ENCODE peak calls at places on chromosomes 12 and 14, in seven cellular contexts. D, J, U, I, O, A and Z are unnamed samples.

GRCh38 chr12:53057816-53058500 is 8.1 kb downstream of the TNS2 start:
- DNase-seq in J (no peak), O (no peak), D (no peak), U (no peak), A (no peak), I (no peak), Z (no peak)

GRCh38 chr12:8697476-8698131 is at the start of gene RIMKLB:
- DNase-seq in U (peak), A (peak), J (peak), I (peak), O (peak), D (peak), Z (peak)

GRCh38 chr12:76457818-76458217 is 101.8 kb downstream of the OSBPL8 start:
- DNase-seq in O (no peak), J (no peak), I (no peak), D (no peak), U (no peak), A (no peak), Z (no peak)

GRCh38 chr12:101793401-101793800 is 37.4 kb downstream of the GNPTAB start:
- DNase-seq in D (no peak), U (peak), J (no peak), A (peak), O (peak), I (no peak), Z (no peak)

GRCh38 chr12:76422154-76422877 is 74.1 kb upstream of the BBS10 start:
- DNase-seq in J (no peak), D (no peak), I (no peak), A (peak), O (peak), U (no peak), Z (no peak)

GRCh38 chr12:59191372-59191771 is 271.1 kb upstream of the LRIG3 start:
- DNase-seq in A (no peak), O (no peak), I (no peak), J (no peak), D (no peak), U (no peak), Z (no peak)

GRCh38 chr12:78387721-78388120 is 476.9 kb upstream of the SYT1 start:
- DNase-seq in O (no peak), U (no peak), J (no peak), A (no peak), I (no peak), D (no peak), Z (no peak)

GRCh38 chr14:70821916-70822705 is 12.8 kb upstream of the MAP3K9 start:
- DNase-seq in I (no peak), A (peak), U (peak), O (peak), J (peak), D (peak), Z (no peak)

GRCh38 chr12:18457362-18457761 is 196.0 kb downstream of the PIK3C2G start:
- DNase-seq in U (no peak), D (no peak), I (no peak), J (no peak), O (no peak), A (no peak), Z (no peak)

GRCh38 chr14:72690324-72690723 is 203.6 kb downstream of the DPF3 start:
- DNase-seq in D (no peak), O (no peak), U (no peak), I (no peak), J (no peak), A (no peak), Z (no peak)

GRCh38 chr12:3040663-3041544 is 36.3 kb upstream of the TSPAN9 start:
- DNase-seq in I (no peak), O (no peak), U (no peak), D (no peak), J (no peak), A (no peak), Z (no peak)

GRCh38 chr12:6229224-6229748 is 29.1 kb downstream of the CD9 start:
- DNase-seq in A (no peak), D (no peak), O (no peak), U (no peak), J (peak), I (peak), Z (no peak)

GRCh38 chr12:123150273-123150803 is 552 bp downstream of the PITPNM2 start:
- DNase-seq in A (no peak), D (no peak), J (peak), U (no peak), I (no peak), O (no peak), Z (no peak)

GRCh38 chr12:113174461-113175384 is 10.6 kb downstream of the DDX54 start:
- DNase-seq in U (peak), D (peak), O (peak), A (peak), I (peak), J (peak), Z (no peak)

GRCh38 chr12:94329366-94329765 is 130.3 kb downstream of the CEP83 start:
- DNase-seq in D (no peak), O (no peak), A (no peak), J (no peak), U (no peak), I (no peak), Z (no peak)
- TF ChIP-seq CTCF in D (no peak), O (no peak), A (no peak), J (no peak), U (peak), I (no peak), Z (no peak)

GRCh38 chr14:51202914-51203665 is 37.0 kb upstream of the TMX1 start:
- DNase-seq in D (no peak), O (no peak), U (peak), A (no peak), I (no peak), J (no peak), Z (no peak)
- TF ChIP-seq CTCF in D (no peak), O (no peak), U (peak), A (no peak), I (no peak), J (no peak), Z (no peak)

GRCh38 chr12:46671102-46671501 is 154.7 kb downstream of the SLC38A4 start:
- DNase-seq in J (no peak), I (no peak), O (no peak), U (no peak), D (no peak), A (no peak), Z (no peak)
- TF ChIP-seq CTCF in J (no peak), I (no peak), O (no peak), U (no peak), D (no peak), A (no peak), Z (no peak)

GRCh38 chr12:96399081-96399918 is 939 bp downstream of the CDK17 start:
- DNase-seq in D (peak), U (peak), I (peak), O (peak), A (peak), J (peak), Z (peak)
- TF ChIP-seq CTCF in D (no peak), U (no peak), I (peak), O (peak), A (peak), J (peak), Z (peak)

GRCh38 chr14:77458249-77458950 is 507 bp downstream of the AHSA1 start:
- DNase-seq in U (peak), I (no peak), O (peak), A (peak), D (peak), J (peak), Z (no peak)

GRCh38 chr14:77457115-77457521 is 283 bp downstream of the VIPAS39 start:
- DNase-seq in J (no peak), O (peak), D (no peak), U (no peak), A (no peak), I (no peak), Z (no peak)

GRCh38 chr14:77455966-77456640 is 1.3 kb downstream of the VIPAS39 start:
- DNase-seq in A (no peak), U (no peak), O (no peak), J (no peak), D (no peak), I (no peak), Z (no peak)

GRCh38 chr14:77457522-77458248 is at the start of the genes AHSA1 and VIPAS39:
- DNase-seq in A (peak), D (peak), J (peak), O (peak), U (peak), I (peak), Z (peak)

GRCh38 chr14:77459072-77459723 is 1.3 kb downstream of the AHSA1 start:
- DNase-seq in O (peak), I (no peak), J (no peak), D (peak), A (peak), U (peak), Z (no peak)
- TF ChIP-seq CTCF in O (peak), I (peak), J (peak), D (peak), A (peak), U (peak), Z (peak)

DNA sequence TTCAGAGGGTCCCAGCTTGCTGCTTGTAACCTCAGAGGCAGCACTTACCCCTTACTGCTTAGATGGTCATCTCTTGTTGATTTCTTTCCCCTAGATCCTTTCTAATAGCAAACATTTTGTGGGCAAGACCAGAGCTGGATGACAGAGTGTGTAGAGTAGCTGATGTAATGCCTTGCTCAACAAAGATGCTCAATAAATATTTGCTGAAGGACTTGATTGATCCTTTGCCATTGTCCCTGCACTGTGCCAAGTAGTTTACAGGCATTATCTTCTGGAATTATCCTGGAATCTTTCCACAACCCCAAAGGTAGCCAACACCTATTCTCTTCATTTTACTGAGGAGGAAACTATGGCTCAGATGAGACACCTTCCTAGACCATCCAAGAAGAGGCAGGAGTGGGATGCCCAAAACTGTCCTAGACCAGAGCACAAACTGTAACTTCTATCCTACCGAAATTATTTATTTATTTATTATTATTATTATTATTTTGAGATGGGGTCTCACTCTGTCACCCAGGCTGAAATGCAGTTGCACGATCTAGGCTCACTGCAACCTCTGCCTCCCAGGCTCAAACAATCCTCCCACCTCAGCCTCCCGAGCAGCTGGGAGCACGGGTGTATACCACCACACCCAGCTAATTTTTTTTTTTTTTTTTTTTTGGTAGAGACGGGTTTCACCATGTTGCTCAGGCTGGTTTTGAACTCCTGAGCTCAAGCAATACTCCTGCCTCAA is 1.4 kb downstream of the MMAB start:
- DNase-seq in J (no peak), D (no peak), A (no peak), I (no peak), U (no peak), O (no peak), Z (no peak)
- TF ChIP-seq CTCF in J (no peak), D (no peak), A (no peak), I (no peak), U (no peak), O (no peak), Z (no peak)

DNA sequence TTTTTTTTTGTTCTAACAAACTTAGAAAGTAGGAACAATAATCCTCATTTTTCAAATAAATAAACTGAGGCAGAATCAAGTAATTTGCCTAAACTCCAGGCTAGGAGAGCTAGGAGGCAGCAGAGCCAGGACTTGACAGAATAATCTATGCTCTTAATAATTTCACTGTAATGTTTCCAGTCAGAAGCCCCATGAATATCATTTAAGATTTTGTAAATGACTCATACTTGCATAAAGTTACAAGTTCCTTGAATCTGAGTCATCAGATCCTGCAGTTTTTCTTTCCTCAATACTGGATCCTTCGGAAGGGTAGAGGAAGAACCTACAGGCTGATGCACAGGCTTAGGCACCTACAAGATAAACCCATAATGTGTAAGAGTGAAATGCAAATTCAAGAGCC is 29.0 kb downstream of the CAPRIN2 start:
- DNase-seq in U (no peak), I (no peak), J (no peak), O (peak), A (peak), D (peak), Z (no peak)
- TF ChIP-seq CTCF in U (no peak), I (no peak), J (no peak), O (no peak), A (no peak), D (no peak), Z (no peak)

GRCh38 chr12:125092872-125093680 is 27.8 kb downstream of the AACS start:
- DNase-seq in I (no peak), D (peak), A (peak), U (no peak), O (peak), J (peak), Z (no peak)
- TF ChIP-seq CTCF in I (no peak), D (peak), A (no peak), U (no peak), O (peak), J (no peak), Z (no peak)